ENCODE peak calls at places on chromosome 16, in four cellular contexts. S, D, N and H are unnamed samples.

GRCh38 chr16:8229011-8229520 is 361.2 kb downstream of the TMEM114 start:
- DNase-seq in S (no peak), D (no peak), N (no peak), H (no peak)

GRCh38 chr16:57639172-57639571 is 10.7 kb downstream of the ADGRG1 start:
- DNase-seq in S (peak; percentile 79), D (no peak), N (no peak), H (no peak)

GRCh38 chr16:4298761-4299522 is 16.9 kb upstream of the GLIS2 start:
- DNase-seq in S (peak; percentile 33), D (peak; percentile 94), N (no peak), H (peak; percentile 89)

GRCh38 chr16:19143241-19143640 is 24.8 kb upstream of the SYT17 start:
- DNase-seq in S (no peak), D (no peak), N (no peak), H (no peak)

GRCh38 chr16:81921415-81921814 is 89.9 kb downstream of the SDR42E1 start:
- DNase-seq in S (no peak), D (no peak), N (no peak), H (no peak)

GRCh38 chr16:25155553-25156460 is 44.3 kb downstream of the LCMT1 start:
- DNase-seq in S (no peak), D (no peak), N (no peak), H (no peak)

GRCh38 chr16:29913514-29913913 is 12.5 kb downstream of the KCTD13 start:
- DNase-seq in S (no peak), D (no peak), N (no peak), H (no peak)

GRCh38 chr16:26827386-26827785 is 239.3 kb upstream of the C16orf82 start:
- DNase-seq in S (no peak), D (no peak), N (no peak), H (no peak)

GRCh38 chr16:80122155-80122554 is 418.6 kb upstream of the DYNLRB2 start:
- DNase-seq in S (peak; percentile 2), D (peak; percentile 30), N (no peak), H (no peak)

GRCh38 chr16:19868421-19868820 is 16.2 kb downstream of the GPRC5B start:
- DNase-seq in S (no peak), D (no peak), N (no peak), H (no peak)

GRCh38 chr16:16143038-16143763 is 80.1 kb downstream of the ABCC6 start:
- DNase-seq in S (no peak), D (no peak), N (peak; percentile 45), H (no peak)

GRCh38 chr16:13110124-13110796 is 208.9 kb downstream of the SHISA9 start:
- DNase-seq in S (peak; percentile 6), D (peak; percentile 46), N (no peak), H (no peak)